ENCODE peak calls at places on chromosomes 13 and 19, in nine cellular contexts. U, Q, O, N, X, B, F, V and G are unnamed samples.

GRCh38 chr19:54229146-54229545 is 6.3 kb upstream of the LILRB3 start:
- DNase-seq in U (no peak), Q (no peak), O (no peak), N (no peak), X (no peak), B (no peak), F (no peak), V (no peak), G (no peak)

GRCh38 chr19:36915992-36916830 is at the start of the genes ZNF568 and ZNF829:
- DNase-seq in U (no peak), Q (peak; percentile 88), O (peak; percentile 85), N (peak; percentile 54), X (peak; percentile 87), B (peak; percentile 90), F (peak; percentile 72), V (peak; percentile 83), G (peak; percentile 88)

GRCh38 chr13:49586717-49587116 is 1.4 kb upstream of the RCBTB1 start:
- DNase-seq in U (no peak), Q (no peak), O (no peak), N (no peak), X (no peak), B (no peak), F (no peak), V (no peak), G (no peak)

GRCh38 chr13:105937451-105937850 is 598.0 kb downstream of the EFNB2 start:
- DNase-seq in U (no peak), Q (no peak), O (no peak), N (no peak), X (no peak), B (peak; percentile 9), F (no peak), V (peak; percentile 28), G (no peak)

GRCh38 chr19:45428385-45429231 is 4.9 kb upstream of the ERCC1 start:
- DNase-seq in U (peak; percentile 29), Q (no peak), O (no peak), N (no peak), X (no peak), B (peak; percentile 52), F (no peak), V (peak; percentile 59), G (peak; percentile 64)

GRCh38 chr19:38650180-38650775 is 2.8 kb downstream of the ACTN4 start:
- DNase-seq in U (no peak), Q (no peak), O (no peak), N (no peak), X (no peak), B (no peak), F (no peak), V (no peak), G (no peak)

GRCh38 chr19:13984875-13985741 is 21.0 kb downstream of the RFX1 start:
- DNase-seq in U (peak; percentile 48), Q (no peak), O (no peak), N (no peak), X (no peak), B (no peak), F (no peak), V (no peak), G (no peak)

GRCh38 chr19:49212302-49212701 is 54.7 kb downstream of the TRPM4 start:
- DNase-seq in U (no peak), Q (no peak), O (no peak), N (no peak), X (peak; percentile 18), B (peak; percentile 16), F (no peak), V (no peak), G (no peak)

GRCh38 chr13:75217949-75218348 is 264.0 kb downstream of the TBC1D4 start:
- DNase-seq in U (no peak), Q (no peak), O (no peak), N (peak; percentile 75), X (peak; percentile 45), B (peak; percentile 95), F (peak; percentile 32), V (peak; percentile 4), G (peak; percentile 60)

GRCh38 chr13:75219479-75220237 is 262.3 kb downstream of the TBC1D4 start:
- DNase-seq in U (peak; percentile 66), Q (peak; percentile 63), O (peak; percentile 19), N (no peak), X (peak; percentile 69), B (peak; percentile 67), F (peak; percentile 37), V (peak; percentile 57), G (peak; percentile 72)

GRCh38 chr13:75223981-75224742 is 257.8 kb downstream of the TBC1D4 start:
- DNase-seq in U (no peak), Q (no peak), O (no peak), N (no peak), X (no peak), B (peak; percentile 75), F (no peak), V (no peak), G (no peak)

GRCh38 chr13:75222031-75222430 is 259.9 kb downstream of the TBC1D4 start:
- DNase-seq in U (no peak), Q (no peak), O (no peak), N (peak; percentile 46), X (peak; percentile 85), B (peak; percentile 80), F (peak; percentile 41), V (peak; percentile 33), G (peak; percentile 24)

GRCh38 chr13:75220238-75220542 is 261.8 kb downstream of the TBC1D4 start:
- DNase-seq in U (no peak), Q (no peak), O (no peak), N (no peak), X (no peak), B (no peak), F (no peak), V (no peak), G (no peak)
- H3K4me3 ChIP-seq in U (no peak overlapping the region), Q (no peak overlapping the region), O (no peak overlapping the region), N (no peak overlapping the region), X (no peak overlapping the region), B (no peak overlapping the region), F (no peak overlapping the region), V (no peak overlapping the region), G (no peak overlapping the region)

GRCh38 chr13:51093574-51093973 is 17.5 kb downstream of the C13orf42 start:
- DNase-seq in U (no peak), Q (no peak), O (no peak), N (no peak), X (no peak), B (no peak), F (no peak), V (no peak), G (no peak)

GRCh38 chr13:51096131-51096530 is 14.9 kb downstream of the C13orf42 start:
- DNase-seq in U (no peak), Q (no peak), O (no peak), N (no peak), X (no peak), B (no peak), F (no peak), V (no peak), G (no peak)

GRCh38 chr13:51097353-51098043 is 13.6 kb downstream of the C13orf42 start:
- DNase-seq in U (no peak), Q (no peak), O (no peak), N (no peak), X (no peak), B (no peak), F (no peak), V (no peak), G (no peak)

DNA sequence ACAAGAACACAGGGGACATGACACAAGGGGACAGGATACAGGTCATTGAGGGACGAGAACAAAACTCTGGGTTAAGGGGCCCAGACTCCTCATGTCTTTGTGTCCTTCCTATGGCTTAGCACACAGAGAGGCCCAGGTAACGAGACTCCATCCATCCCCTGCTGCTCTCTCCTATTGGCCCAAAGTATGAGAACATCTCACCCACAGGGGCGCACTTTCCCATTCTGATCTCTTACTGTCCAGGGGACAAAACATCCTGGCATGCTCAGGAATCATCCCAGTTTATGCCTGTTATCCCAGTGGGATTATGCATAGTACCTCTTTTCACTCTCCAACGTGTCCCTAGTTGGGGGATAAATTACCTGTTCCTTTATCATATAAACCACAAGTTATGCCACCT is 19.2 kb downstream of the C13orf42 start:
- DNase-seq in U (no peak), Q (no peak), O (no peak), N (no peak), X (no peak), B (no peak), F (no peak), V (no peak), G (no peak)
- TF ChIP-seq CTCF in U (no peak), Q (no peak), O (no peak), N (no peak), X (no peak), B (no peak), F (no peak), V (no peak), G (no peak)

GRCh38 chr13:99617474-99618255 is 116.4 kb downstream of the TM9SF2 start:
- DNase-seq in U (peak; percentile 17), Q (no peak), O (no peak), N (no peak), X (peak; percentile 49), B (peak; percentile 54), F (peak; percentile 49), V (peak; percentile 38), G (peak; percentile 48)

GRCh38 chr13:99614465-99614885 is 113.2 kb downstream of the TM9SF2 start:
- DNase-seq in U (peak; percentile 48), Q (peak; percentile 47), O (no peak), N (no peak), X (peak; percentile 5), B (no peak), F (no peak), V (no peak), G (no peak)

GRCh38 chr13:99620806-99621205 is 119.5 kb downstream of the TM9SF2 start:
- DNase-seq in U (no peak), Q (no peak), O (no peak), N (no peak), X (no peak), B (no peak), F (no peak), V (no peak), G (no peak)

GRCh38 chr13:99624936-99625540 is 123.8 kb downstream of the TM9SF2 start:
- DNase-seq in U (no peak), Q (no peak), O (no peak), N (no peak), X (no peak), B (no peak), F (no peak), V (no peak), G (no peak)

DNA sequence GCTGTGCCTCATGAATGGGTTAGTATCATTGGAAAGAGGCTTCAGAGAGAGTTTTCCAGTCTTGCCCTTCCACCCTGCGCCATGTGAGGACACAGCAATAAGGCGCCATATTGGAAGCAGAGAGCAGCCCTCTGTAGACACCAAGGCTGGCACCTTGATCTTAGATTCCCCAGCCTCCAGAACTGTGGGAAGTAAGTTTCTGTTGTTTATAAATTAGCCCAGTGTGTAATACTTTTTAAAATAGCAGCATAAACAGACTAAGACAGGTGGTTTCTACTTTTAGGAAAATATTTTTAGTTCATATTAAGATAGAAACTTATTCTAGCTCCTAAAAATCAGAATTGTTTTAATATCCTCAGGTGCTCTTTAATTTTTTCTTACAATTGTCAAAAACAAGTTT is 117.9 kb downstream of the TM9SF2 start:
- DNase-seq in U (no peak), Q (no peak), O (no peak), N (no peak), X (no peak), B (no peak), F (no peak), V (no peak), G (no peak)
- H3K4me3 ChIP-seq in U (no peak overlapping the region), Q (no peak overlapping the region), O (no peak overlapping the region), N (no peak overlapping the region), X (no peak overlapping the region), B (no peak overlapping the region), F (no peak overlapping the region), V (no peak overlapping the region), G (no peak overlapping the region)

DNA sequence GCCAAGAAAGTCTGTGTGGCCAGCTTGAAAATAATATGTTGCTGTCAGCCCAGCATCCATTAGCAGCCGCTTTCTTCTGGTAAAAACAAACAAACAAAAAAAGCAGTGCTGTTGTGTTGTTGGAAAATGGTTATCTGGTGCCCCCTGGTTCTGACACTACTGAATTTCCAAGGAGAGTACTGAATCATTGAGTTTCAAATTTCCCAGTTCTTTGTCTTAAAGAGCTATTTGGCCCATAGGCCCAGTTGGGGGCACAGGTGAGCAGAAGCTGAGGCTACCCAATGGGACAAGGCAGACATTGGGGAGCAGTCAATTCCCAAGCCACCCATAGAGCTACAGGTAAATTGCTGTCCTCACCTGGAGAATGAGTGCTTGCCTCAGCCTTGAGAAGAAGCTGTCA is 995.9 kb downstream of the UQCRFS1 start:
- DNase-seq in U (no peak), Q (no peak), O (no peak), N (no peak), X (no peak), B (no peak), F (no peak), V (no peak), G (no peak)
- TF ChIP-seq CTCF in U (no peak), Q (no peak), O (no peak), N (no peak), X (no peak), B (no peak), F (peak; percentile 2), V (no peak), G (no peak)